ENCODE peak calls at places on chromosomes 11 and 22, in six cellular contexts. H, L, Z, P, N and K are unnamed samples.

GRCh38 chr11:33867566-33867965 is 24.3 kb downstream of the LMO2 start:
- DNase-seq in Z (no peak), N (no peak), L (no peak), P (no peak), H (no peak), K (no peak)

GRCh38 chr22:24466831-24467249 is 28.3 kb upstream of the UPB1 start:
- DNase-seq in N (no peak), L (peak; percentile 58), P (peak; percentile 17), H (no peak), Z (no peak), K (peak; percentile 36)

GRCh38 chr11:85590848-85591483 is 36.2 kb downstream of the DLG2 start:
- DNase-seq in Z (peak; percentile 2), P (peak; percentile 60), N (no peak), L (no peak), H (no peak), K (no peak)

GRCh38 chr11:34332524-34332923 is 25.3 kb downstream of the ABTB2 start:
- DNase-seq in P (no peak), L (no peak), N (no peak), H (no peak), Z (peak; percentile 80), K (no peak)

GRCh38 chr11:133078012-133078411 is 454.3 kb downstream of the OPCML start:
- DNase-seq in L (no peak), Z (no peak), H (no peak), P (no peak), N (no peak), K (no peak)

GRCh38 chr11:30107899-30108298 is 91.1 kb upstream of the KCNA4 start:
- DNase-seq in Z (no peak), H (no peak), N (no peak), L (no peak), P (peak; percentile 35), K (no peak)

GRCh38 chr11:120120805-120121335 is 17.0 kb downstream of the TRIM29 start:
- DNase-seq in L (no peak), N (no peak), Z (no peak), H (no peak), P (no peak), K (no peak)

GRCh38 chr11:64677441-64678023 is 45.5 kb downstream of the NRXN2 start:
- DNase-seq in N (no peak), P (no peak), L (no peak), H (no peak), Z (no peak), K (no peak)

GRCh38 chr11:116857316-116857715 is 19.9 kb upstream of the APOA1 start:
- DNase-seq in Z (no peak), L (no peak), P (no peak), N (no peak), H (no peak), K (no peak)

GRCh38 chr11:109641549-109641948 is 219.6 kb downstream of the C11orf87 start:
- DNase-seq in Z (peak; percentile 3), N (no peak), H (no peak), P (peak; percentile 13), L (no peak), K (no peak)

GRCh38 chr11:108019870-108020540 is 11.3 kb downstream of the CUL5 start:
- DNase-seq in Z (peak; percentile 8), N (no peak), L (no peak), P (no peak), H (no peak), K (no peak)

GRCh38 chr11:65786008-65786785 is 666 bp upstream of the OVOL1 start:
- DNase-seq in N (no peak), L (no peak), H (peak; percentile 59), Z (no peak), P (no peak), K (no peak)

GRCh38 chr22:38230108-38230825 is 28.5 kb downstream of the MAFF start:
- DNase-seq in N (peak; percentile 80), P (peak; percentile 60), H (peak; percentile 82), L (no peak), Z (peak; percentile 20), K (no peak)

DNA sequence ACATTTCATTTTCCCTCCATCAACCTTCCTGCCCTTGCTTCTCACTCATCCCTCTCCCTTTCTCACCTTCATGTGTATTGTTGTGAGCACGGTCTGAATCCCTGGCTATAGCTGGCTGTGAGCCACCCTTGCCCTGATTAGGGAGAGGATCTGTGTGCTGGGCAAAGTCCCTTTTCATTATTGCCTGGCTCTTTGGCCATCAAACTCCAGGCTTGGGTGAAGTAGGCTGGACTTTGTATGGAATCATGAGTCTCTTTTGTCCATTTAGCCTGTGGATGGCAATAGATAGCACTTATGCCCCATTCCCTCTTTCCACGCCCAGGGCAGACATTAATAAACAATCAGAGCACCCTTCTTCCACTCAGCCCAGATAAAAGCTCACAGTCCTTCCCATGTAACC is 6.7 kb downstream of the MYO18B start:
- DNase-seq in H (peak; percentile 55), L (no peak), Z (peak; percentile 69), N (peak; percentile 69), P (no peak), K (no peak)
- TF ChIP-seq CTCF in H (no peak), L (no peak), Z (peak; percentile 11), N (no peak), P (no peak), K (no peak)

GRCh38 chr11:78377625-78378418 is 39.8 kb downstream of the GAB2 start:
- DNase-seq in P (no peak), H (no peak), N (peak; percentile 32), Z (no peak), L (no peak), K (no peak)
- TF ChIP-seq EP300 in P (no peak), H (no peak), N (no peak), Z (no peak), L (no peak), K (no peak)

GRCh38 chr11:8672346-8672745 is 10.1 kb downstream of the TRIM66 start:
- DNase-seq in H (no peak), Z (no peak), N (no peak), P (no peak), L (no peak), K (no peak)

GRCh38 chr11:8679006-8679405 is 3.5 kb downstream of the TRIM66 start:
- DNase-seq in N (no peak), P (no peak), L (no peak), H (no peak), Z (peak; percentile 78), K (no peak)

GRCh38 chr11:8671651-8672062 is 10.8 kb downstream of the TRIM66 start:
- DNase-seq in H (no peak), Z (no peak), L (peak; percentile 42), N (no peak), P (no peak), K (peak; percentile 45)

GRCh38 chr11:8674859-8675258 is 7.6 kb downstream of the TRIM66 start:
- DNase-seq in L (no peak), N (no peak), Z (no peak), P (no peak), H (no peak), K (no peak)

GRCh38 chr11:8676458-8676857 is 6.0 kb downstream of the TRIM66 start:
- DNase-seq in H (no peak), L (no peak), N (no peak), P (no peak), Z (no peak), K (no peak)
- TF ChIP-seq CTCF in H (no peak), L (no peak), N (no peak), P (no peak), Z (no peak), K (no peak)

GRCh38 chr11:36018967-36019596 is 75.2 kb downstream of the LDLRAD3 start:
- DNase-seq in L (no peak), H (no peak), Z (no peak), N (no peak), P (no peak), K (no peak)
- TF ChIP-seq EP300 in L (no peak), H (no peak), Z (no peak), N (no peak), P (no peak), K (no peak)

DNA sequence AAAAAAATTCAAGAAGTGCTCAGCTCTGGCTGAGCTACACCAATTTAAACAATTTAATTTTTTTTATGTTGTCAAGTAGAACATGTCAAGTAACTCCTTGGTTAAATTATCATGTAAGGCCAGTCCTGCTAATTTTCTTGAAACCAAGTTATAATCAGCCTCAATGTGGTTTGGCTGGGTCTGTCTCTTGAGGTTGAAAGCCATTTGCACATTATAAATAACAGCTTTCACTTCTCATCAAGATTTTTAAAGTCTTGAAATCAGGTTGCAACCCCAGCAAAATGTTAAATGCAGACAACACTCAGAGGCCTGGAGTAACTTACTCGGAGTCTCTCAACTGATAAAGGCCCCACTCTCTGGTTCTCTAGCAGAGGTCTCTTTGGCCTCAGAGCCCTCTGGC is 324.4 kb downstream of the BRD1 start:
- DNase-seq in N (no peak), L (no peak), P (no peak), H (no peak), Z (no peak), K (no peak)
- TF ChIP-seq CTCF in N (no peak), L (no peak), P (no peak), H (no peak), Z (no peak), K (no peak)

DNA sequence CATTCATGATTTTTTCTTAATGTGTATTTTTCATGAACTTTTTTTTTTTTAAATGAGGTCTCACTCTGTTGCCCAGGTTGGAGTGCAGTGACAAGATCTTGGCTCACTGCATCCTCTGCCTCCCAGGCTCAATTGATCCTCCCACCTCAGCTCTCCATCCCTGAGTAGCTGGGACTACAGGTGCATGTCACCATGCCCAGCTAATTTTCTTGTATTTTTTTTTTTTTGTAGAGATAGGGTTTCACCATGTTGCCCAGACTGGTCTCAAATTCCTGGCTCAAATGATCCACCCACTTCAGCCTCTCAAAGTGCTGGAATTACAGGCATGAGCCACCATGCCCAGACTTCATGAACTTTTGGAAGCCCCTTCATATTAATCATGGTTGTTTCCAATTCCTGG is 49.7 kb downstream of the ADAMTS15 start:
- DNase-seq in H (no peak), N (no peak), P (no peak), L (no peak), Z (no peak), K (no peak)
- TF ChIP-seq EP300 in H (no peak), N (no peak), P (no peak), L (no peak), Z (no peak), K (no peak)

DNA sequence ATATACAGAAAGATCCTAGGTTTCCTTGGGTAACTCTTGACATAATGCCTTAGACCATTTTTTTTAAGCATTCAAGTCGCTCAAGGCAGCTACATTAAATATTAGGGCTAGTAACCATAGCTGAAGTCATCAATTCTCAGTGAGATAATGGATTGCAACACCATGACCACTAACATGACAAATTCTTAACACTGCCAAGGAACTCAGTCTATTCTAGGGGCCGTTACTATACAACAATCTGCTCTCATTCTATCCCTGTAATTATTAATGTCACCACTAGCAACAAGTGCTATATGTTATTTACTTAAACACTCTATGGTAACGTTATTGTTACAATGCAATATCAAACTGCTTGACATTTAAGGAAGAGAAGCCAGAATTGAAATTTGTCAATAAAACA is 3.2 kb upstream of the STK33 start:
- DNase-seq in L (no peak), H (no peak), Z (no peak), N (no peak), P (peak; percentile 66), K (no peak)
- TF ChIP-seq CTCF in L (no peak), H (no peak), Z (no peak), N (no peak), P (no peak), K (no peak)

GRCh38 chr11:94767701-94768601 is at the start of gene AMOTL1:
- DNase-seq in P (peak; percentile 74), L (peak; percentile 81), H (peak; percentile 71), Z (no peak), N (peak; percentile 75), K (peak; percentile 80)
- TF ChIP-seq EP300 in P (no peak), L (no peak), H (peak; percentile 35), Z (no peak), N (no peak), K (peak; percentile 73)